ENCODE peak calls at places on chromosomes 3 and 15, in ten cellular contexts. H is A549; X is endodermal cell; D is cardiac muscle cell; R is CD8-positive, alpha-beta T cell; K is tibial artery; Q is fibroblast of the aortic adventitia; A is neural progenitor cell; T is cardiac fibroblast; N is mammary epithelial cell. S is an unnamed sample.

GRCh38 chr15:63834500-63835210 is 907 bp upstream of the HERC1 start:
- DNase-seq in R (no peak), N (no peak), H (no peak), D (no peak), T (no peak), X (no peak), Q (no peak), K (no peak), A (no peak), S (no peak)

GRCh38 chr3:192445768-192446644 is 281.3 kb downstream of the FGF12 start:
- DNase-seq in R (no peak), K (no peak), H (no peak), T (peak), N (peak), X (no peak), Q (no peak), A (peak), D (peak), S (peak)

GRCh38 chr3:47418167-47419082 is 37.6 kb downstream of the PTPN23 start:
- DNase-seq in Q (no peak), H (peak), T (no peak), X (peak), N (no peak), A (no peak), R (no peak), D (no peak), K (no peak), S (no peak)

GRCh38 chr3:160400631-160401150 is 1.2 kb downstream of the SMC4 start:
- DNase-seq in T (no peak), R (peak), Q (no peak), H (no peak), K (peak), X (peak), D (peak), N (peak), A (peak), S (no peak)

GRCh38 chr15:78382114-78382886 is 42.1 kb downstream of the CRABP1 start:
- DNase-seq in K (peak), A (no peak), H (no peak), X (no peak), Q (peak), D (no peak), T (no peak), N (no peak), R (no peak), S (no peak)

GRCh38 chr3:17552351-17552750 is 190.1 kb downstream of the TBC1D5 start:
- DNase-seq in Q (no peak), R (no peak), X (no peak), N (no peak), A (no peak), H (no peak), T (no peak), D (no peak), K (no peak), S (no peak)

GRCh38 chr15:71002321-71002720 is 109.7 kb downstream of the LRRC49 start:
- DNase-seq in Q (peak), R (no peak), H (no peak), N (no peak), T (peak), D (peak), X (no peak), K (no peak), A (no peak), S (no peak)

GRCh38 chr3:54970895-54971294 is 43.0 kb upstream of the LRTM1 start:
- DNase-seq in R (no peak), D (peak), H (no peak), T (peak), K (no peak), Q (peak), X (no peak), N (no peak), A (no peak), S (peak)

GRCh38 chr15:48603123-48603500 is 42.4 kb downstream of the FBN1 start:
- DNase-seq in N (no peak), A (no peak), Q (no peak), K (no peak), D (peak), X (peak), R (no peak), H (no peak), T (peak), S (no peak)

GRCh38 chr3:122101646-122102045 is 46.5 kb downstream of the CD86 start:
- DNase-seq in X (no peak), Q (peak), R (peak), A (peak), H (peak), D (peak), T (peak), N (peak), K (no peak), S (peak)

GRCh38 chr3:48598323-48599076 is 3.4 kb upstream of the COL7A1 start:
- DNase-seq in A (no peak), D (peak), N (peak), K (peak), Q (peak), H (peak), R (no peak), X (no peak), T (peak), S (peak)

GRCh38 chr3:129615751-129616281 is 9.3 kb upstream of the PLXND1 start:
- DNase-seq in D (no peak), T (no peak), X (no peak), H (no peak), Q (no peak), N (no peak), A (no peak), R (no peak), K (peak), S (no peak)

GRCh38 chr3:186605561-186606545 is 7.0 kb upstream of the AHSG start:
- DNase-seq in N (no peak), Q (no peak), K (no peak), T (no peak), A (no peak), X (no peak), D (no peak), H (no peak), R (no peak), S (no peak)

GRCh38 chr3:149599236-149599635 is 58.6 kb downstream of the WWTR1 start:
- DNase-seq in K (peak), N (no peak), A (no peak), X (no peak), D (peak), R (no peak), Q (peak), H (no peak), T (peak), S (no peak)

GRCh38 chr3:113249111-113249510 is 37.8 kb downstream of the BOC start:
- DNase-seq in T (peak), K (no peak), H (no peak), N (peak), X (no peak), A (no peak), Q (peak), D (peak), R (no peak), S (peak)

GRCh38 chr3:102979202-102979601 is 544.4 kb downstream of the ZPLD1 start:
- DNase-seq in A (no peak), R (no peak), K (no peak), T (no peak), H (no peak), N (no peak), D (no peak), Q (no peak), X (no peak), S (no peak)

GRCh38 chr3:27613846-27614500 is 108.2 kb downstream of the EOMES start:
- DNase-seq in Q (peak), K (no peak), N (no peak), R (no peak), H (no peak), X (no peak), T (peak), D (peak), A (no peak), S (peak)

GRCh38 chr3:174613173-174613572 is 246.0 kb upstream of the NAALADL2 start:
- DNase-seq in Q (no peak), H (no peak), A (no peak), R (no peak), X (no peak), N (no peak), K (no peak), D (no peak), T (no peak), S (no peak)

GRCh38 chr3:120741837-120742197 is 499 bp downstream of the RABL3 start:
- DNase-seq in T (peak), R (no peak), K (no peak), Q (peak), A (no peak), D (peak), N (no peak), H (no peak), X (no peak), S (peak)

GRCh38 chr15:39999538-39999937 is 39.4 kb downstream of the SRP14 start:
- DNase-seq in H (no peak), K (no peak), X (no peak), Q (no peak), A (no peak), D (no peak), N (no peak), T (no peak), R (no peak), S (no peak)

GRCh38 chr15:40252438-40253178 is 13.7 kb downstream of the PAK6 start:
- DNase-seq in X (peak), N (no peak), H (no peak), K (no peak), Q (no peak), T (no peak), D (peak), R (no peak), A (peak), S (no peak)

GRCh38 chr3:23810342-23811116 is 4.8 kb downstream of the UBE2E1 start:
- DNase-seq in K (peak), N (peak), T (peak), H (peak), D (peak), R (peak), Q (no peak), A (peak), X (peak), S (peak)

GRCh38 chr3:165518346-165518745 is 318.9 kb downstream of the BCHE start:
- DNase-seq in T (no peak), N (peak), D (no peak), Q (peak), K (no peak), A (no peak), R (no peak), H (no peak), X (no peak), S (no peak)

GRCh38 chr3:188064831-188065493 is 89.0 kb upstream of the LPP start:
- DNase-seq in X (no peak), T (peak), A (no peak), Q (peak), H (no peak), R (no peak), N (no peak), K (no peak), D (peak), S (no peak)

DNA sequence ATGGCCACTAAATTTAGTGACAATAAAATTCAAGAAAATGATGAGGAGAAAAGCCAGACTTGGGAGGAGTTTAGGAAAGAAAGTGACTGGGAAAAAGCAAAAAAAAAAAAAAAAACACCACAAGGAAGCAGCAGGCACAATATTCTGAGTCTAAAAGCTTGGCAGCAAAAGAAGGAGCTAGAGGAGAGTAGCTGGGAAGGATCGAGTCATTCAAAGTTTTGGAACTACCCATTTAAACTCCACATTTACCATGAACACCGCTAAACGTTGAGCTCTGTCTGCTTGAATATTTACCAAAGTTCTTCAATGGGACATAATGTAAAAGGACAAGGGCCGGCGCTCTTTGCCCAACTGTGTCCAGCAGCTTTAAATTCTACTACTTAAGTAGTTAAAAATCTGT is 481.9 kb downstream of the FOXP1 start:
- DNase-seq in N (no peak), H (no peak), K (no peak), R (no peak), Q (peak), D (no peak), T (peak), A (no peak), X (no peak), S (peak)
- H3K4me3 ChIP-seq in N (no peak), H (peak), K (peak), R (no peak), Q (peak), D (no peak), T (no peak), A (no peak), X (no peak), S (peak)

GRCh38 chr3:147838650-147839049 is 429.5 kb downstream of the ZIC1 start:
- DNase-seq in D (peak), N (peak), T (peak), H (no peak), X (no peak), Q (peak), K (no peak), R (no peak), A (no peak), S (peak)
- TF ChIP-seq CTCF in D (peak), N (peak), T (no peak), H (no peak), X (peak), Q (no peak), K (no peak), R (no peak), A (peak), S (peak)

DNA sequence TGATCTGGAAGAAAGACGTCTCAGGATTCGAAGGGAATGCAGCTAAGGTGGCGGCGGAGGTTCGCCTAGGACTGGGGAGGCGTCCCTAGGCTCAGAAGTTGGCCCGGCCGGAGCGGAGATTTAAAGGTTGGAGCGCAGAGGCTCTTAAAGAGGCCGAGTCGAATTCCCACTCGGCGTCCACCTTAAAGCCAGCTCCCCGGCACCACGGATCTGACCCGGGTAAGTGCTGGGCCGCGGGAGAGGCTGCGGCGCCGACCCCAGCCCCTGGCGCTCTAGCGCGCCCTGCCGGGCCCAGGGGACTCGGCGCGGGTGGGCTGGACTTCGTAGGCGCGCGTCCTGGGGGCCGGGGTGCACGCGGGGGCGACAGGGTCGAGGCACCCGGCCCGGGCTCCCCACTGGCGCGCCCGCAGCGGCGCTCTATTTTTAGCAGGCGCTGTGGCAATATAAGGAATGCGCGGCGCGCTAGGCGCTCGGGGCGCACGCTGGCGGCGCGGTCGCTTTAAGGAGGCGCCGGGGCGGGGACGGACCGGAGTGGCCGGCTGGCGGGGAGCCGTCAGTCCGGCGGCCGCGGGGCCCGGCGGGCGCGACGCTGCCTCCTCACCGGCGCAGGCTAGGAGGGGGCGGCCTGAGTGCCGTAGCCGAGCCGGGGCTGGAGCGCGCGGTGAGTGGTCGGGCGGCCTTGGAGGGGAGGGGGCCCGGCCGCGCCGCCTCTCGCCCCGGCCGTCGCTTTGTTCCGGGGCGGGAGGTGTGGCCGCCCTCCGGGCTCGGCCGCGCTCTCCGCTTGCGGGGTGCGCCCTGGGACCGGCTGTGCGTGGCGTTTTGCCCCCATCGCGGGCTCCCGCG is at the start of gene MRAS:
- DNase-seq in Q (peak), K (peak), R (peak), D (peak), X (peak), T (peak), N (peak), A (peak), H (peak), S (peak)
- H3K4me3 ChIP-seq in Q (peak), K (peak), R (peak), D (peak), X (peak), T (peak), N (peak), A (peak), H (peak), S (peak)

GRCh38 chr15:100910556-100910955 is 8.6 kb upstream of the LRRK1 start:
- DNase-seq in N (no peak), A (no peak), K (peak), X (peak), Q (no peak), D (no peak), R (no peak), H (no peak), T (no peak), S (no peak)

GRCh38 chr15:100909582-100909981 is 9.6 kb upstream of the LRRK1 start:
- DNase-seq in H (no peak), Q (no peak), R (no peak), D (no peak), A (no peak), T (no peak), K (no peak), N (no peak), X (peak), S (no peak)

GRCh38 chr15:100908466-100908865 is 10.7 kb upstream of the LRRK1 start:
- DNase-seq in N (no peak), D (no peak), K (no peak), A (no peak), Q (no peak), T (no peak), X (no peak), H (no peak), R (no peak), S (no peak)

GRCh38 chr15:100911086-100911485 is 8.1 kb upstream of the LRRK1 start:
- DNase-seq in A (no peak), Q (no peak), K (no peak), R (no peak), H (no peak), X (peak), T (no peak), N (no peak), D (no peak), S (no peak)

DNA sequence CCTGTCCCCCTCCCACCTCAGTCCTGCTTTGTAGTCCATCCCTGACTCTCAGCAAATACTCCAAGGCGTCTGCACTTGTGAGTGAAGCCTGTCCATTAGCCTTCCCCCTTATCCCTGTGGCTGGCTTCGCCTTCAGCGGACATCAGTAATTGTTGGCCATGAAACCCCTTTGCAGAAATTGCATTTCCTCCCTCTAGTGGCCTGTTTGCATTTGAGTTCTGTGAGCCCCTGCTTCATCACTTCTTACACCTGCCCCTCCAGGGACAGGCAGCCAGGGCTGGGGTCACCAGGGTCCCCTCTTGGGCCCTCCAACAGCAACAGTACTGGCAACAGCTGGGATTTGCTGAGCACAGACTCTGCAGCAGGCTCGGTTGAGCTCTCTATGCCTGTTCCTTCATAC is 9.0 kb upstream of the LRRK1 start:
- DNase-seq in R (no peak), K (peak), D (no peak), N (no peak), Q (no peak), T (no peak), X (peak), H (no peak), A (peak), S (no peak)
- TF ChIP-seq CTCF in R (no peak), K (no peak), D (peak), N (no peak), Q (peak), T (peak), X (peak), H (peak), A (peak), S (peak)

DNA sequence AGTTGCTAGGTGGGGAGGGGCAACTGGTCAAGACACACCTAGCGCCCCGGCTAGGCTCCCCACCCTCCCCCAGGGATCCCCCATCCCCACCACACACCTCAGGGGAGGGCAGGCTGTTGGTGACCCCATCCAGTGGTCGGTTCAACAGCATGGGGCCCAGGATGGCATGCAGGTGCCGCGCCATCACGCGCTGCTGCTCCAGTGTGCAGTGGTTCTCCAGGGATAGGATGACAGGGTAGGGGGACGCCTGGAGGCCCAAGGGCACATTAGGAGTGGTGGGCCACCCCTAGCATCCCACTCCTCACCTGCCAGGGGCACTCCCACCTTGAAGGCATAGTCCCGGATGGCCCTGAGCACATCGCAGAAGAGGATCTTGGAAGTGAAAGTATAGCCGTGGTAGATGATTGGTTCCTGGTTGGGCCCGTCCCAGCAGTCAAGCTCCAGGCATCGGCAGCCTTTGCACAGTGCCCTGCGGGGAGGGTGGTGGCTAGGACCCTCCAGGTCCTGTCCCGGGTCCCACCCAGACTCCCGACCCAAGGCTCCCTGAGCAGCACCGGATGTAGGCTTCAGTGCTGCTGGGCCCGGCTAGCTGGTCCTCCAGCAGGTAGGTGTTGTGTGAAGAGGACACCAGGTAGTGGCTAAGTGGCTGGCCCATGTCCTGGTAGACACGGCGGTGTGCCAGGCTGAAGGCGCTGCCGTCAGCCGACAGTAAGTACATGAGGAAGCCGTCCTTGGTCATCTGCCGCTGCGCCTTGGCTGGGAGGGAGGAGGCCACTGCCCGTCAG is 19.4 kb downstream of the VILL start:
- DNase-seq in T (no peak), D (no peak), R (no peak), A (no peak), N (no peak), H (no peak), K (peak), X (no peak), Q (no peak), S (no peak)
- H3K4me3 ChIP-seq in T (no peak), D (no peak), R (no peak), A (no peak), N (no peak), H (no peak), K (no peak), X (no peak), Q (no peak), S (no peak)

DNA sequence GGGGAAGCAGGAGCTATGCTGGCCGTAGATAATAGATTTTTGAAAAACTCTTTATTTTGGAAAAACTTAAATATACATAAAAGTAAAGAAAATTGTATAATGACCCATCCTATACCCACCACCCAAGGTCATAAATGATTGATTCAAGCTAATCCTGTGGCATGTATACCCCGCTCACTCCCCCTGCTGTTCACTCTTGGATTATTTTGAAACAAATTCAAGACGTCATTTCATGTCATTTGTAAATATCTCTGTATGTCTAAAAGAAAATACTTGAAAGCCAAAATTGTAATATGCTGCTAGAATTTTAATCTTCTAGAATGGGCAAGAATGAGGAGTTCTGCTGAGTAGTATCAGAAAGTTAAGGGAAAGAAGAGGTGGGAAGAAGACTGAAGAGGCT is 241.7 kb downstream of the FEZF2 start:
- DNase-seq in R (no peak), N (no peak), K (no peak), T (peak), X (no peak), Q (peak), A (peak), H (no peak), D (peak), S (peak)
- TF ChIP-seq CTCF in R (no peak), N (no peak), K (peak), T (peak), X (peak), Q (peak), A (peak), H (no peak), D (peak), S (peak)

GRCh38 chr3:156920399-156920798 is 94.2 kb downstream of the LEKR1 start:
- DNase-seq in R (no peak), A (no peak), H (no peak), D (no peak), Q (no peak), X (no peak), T (no peak), N (no peak), K (no peak), S (no peak)
- H3K4me3 ChIP-seq in R (no peak), A (no peak), H (no peak), D (no peak), Q (no peak), X (no peak), T (no peak), N (no peak), K (no peak), S (no peak)

GRCh38 chr3:46395210-46395661 is 11.6 kb downstream of the CCR5AS start:
- DNase-seq in N (no peak), X (peak), H (no peak), T (peak), D (peak), Q (no peak), K (no peak), R (no peak), A (no peak), S (no peak)
- TF ChIP-seq CTCF in N (no peak), X (peak), H (no peak), T (peak), D (peak), Q (no peak), K (no peak), R (no peak), A (peak), S (no peak)

GRCh38 chr3:151384741-151385174 is at the start of gene P2RY12:
- DNase-seq in R (no peak), H (no peak), K (no peak), T (no peak), N (no peak), X (no peak), A (no peak), D (no peak), Q (no peak), S (no peak)
- H3K4me3 ChIP-seq in R (no peak), H (no peak), K (peak), T (no peak), N (no peak), X (no peak), A (no peak), D (no peak), Q (peak), S (no peak)

S was measured in AG10803.